ENCODE peak calls at places on chromosome 20, in seven cellular contexts. One of them, this sample, is unnamed.

GRCh38 chr20:37265152-37265551 is 3.5 kb upstream of the GHRH start:
- DNase-seq in astrocyte of the spinal cord: no peak
- DNase-seq in GM12878: no peak
- DNase-seq in spleen: no peak
- DNase-seq in endothelial cell: no peak
- DNase-seq in left ventricle myocardium inferior: no peak
- DNase-seq in right lobe of liver: no peak
- DNase-seq in this sample: peak

GRCh38 chr20:25045343-25045712 is 12.6 kb downstream of the ACSS1 start:
- DNase-seq in astrocyte of the spinal cord: no peak
- DNase-seq in GM12878: no peak
- DNase-seq in spleen: peak
- DNase-seq in endothelial cell: no peak
- DNase-seq in left ventricle myocardium inferior: no peak
- DNase-seq in right lobe of liver: peak
- DNase-seq in this sample: peak

GRCh38 chr20:36175016-36175415 is 20.5 kb downstream of the EPB41L1 start:
- DNase-seq in astrocyte of the spinal cord: no peak
- DNase-seq in GM12878: no peak
- DNase-seq in spleen: peak
- DNase-seq in endothelial cell: no peak
- DNase-seq in left ventricle myocardium inferior: no peak
- DNase-seq in right lobe of liver: no peak
- DNase-seq in this sample: no peak

GRCh38 chr20:42197599-42197998 is 579.4 kb upstream of the CHD6 start:
- DNase-seq in astrocyte of the spinal cord: no peak
- DNase-seq in GM12878: no peak
- DNase-seq in spleen: no peak
- DNase-seq in endothelial cell: no peak
- DNase-seq in left ventricle myocardium inferior: no peak
- DNase-seq in right lobe of liver: no peak
- DNase-seq in this sample: no peak

GRCh38 chr20:47019106-47019824 is 124.6 kb downstream of the EYA2 start:
- DNase-seq in astrocyte of the spinal cord: peak
- DNase-seq in GM12878: no peak
- DNase-seq in spleen: peak
- DNase-seq in endothelial cell: no peak
- DNase-seq in left ventricle myocardium inferior: no peak
- DNase-seq in right lobe of liver: no peak
- DNase-seq in this sample: no peak

GRCh38 chr20:39716796-39717341 is 754.7 kb downstream of the DHX35 start:
- DNase-seq in astrocyte of the spinal cord: no peak
- DNase-seq in GM12878: peak
- DNase-seq in spleen: no peak
- DNase-seq in endothelial cell: no peak
- DNase-seq in left ventricle myocardium inferior: no peak
- DNase-seq in right lobe of liver: no peak
- DNase-seq in this sample: no peak

GRCh38 chr20:35571566-35571965 is 29.7 kb downstream of the ERGIC3 start:
- DNase-seq in astrocyte of the spinal cord: no peak
- DNase-seq in GM12878: no peak
- DNase-seq in spleen: no peak
- DNase-seq in endothelial cell: no peak
- DNase-seq in left ventricle myocardium inferior: no peak
- DNase-seq in right lobe of liver: no peak
- DNase-seq in this sample: no peak

GRCh38 chr20:17796096-17796563 is 96.4 kb downstream of the BANF2 start:
- DNase-seq in astrocyte of the spinal cord: no peak
- DNase-seq in GM12878: no peak
- DNase-seq in spleen: no peak
- DNase-seq in endothelial cell: no peak
- DNase-seq in left ventricle myocardium inferior: peak
- DNase-seq in right lobe of liver: peak
- DNase-seq in this sample: no peak

GRCh38 chr20:46670228-46670584 is 18.9 kb upstream of the SLC13A3 start:
- DNase-seq in astrocyte of the spinal cord: no peak
- DNase-seq in GM12878: no peak
- DNase-seq in spleen: no peak
- DNase-seq in endothelial cell: no peak
- DNase-seq in left ventricle myocardium inferior: no peak
- DNase-seq in right lobe of liver: no peak
- DNase-seq in this sample: no peak

GRCh38 chr20:48284837-48285236 is 499.6 kb upstream of the SULF2 start:
- DNase-seq in astrocyte of the spinal cord: no peak
- DNase-seq in GM12878: no peak
- DNase-seq in spleen: no peak
- DNase-seq in endothelial cell: no peak
- DNase-seq in left ventricle myocardium inferior: no peak
- DNase-seq in right lobe of liver: no peak
- DNase-seq in this sample: no peak

GRCh38 chr20:9185511-9185910 is 116.6 kb downstream of the PLCB4 start:
- DNase-seq in astrocyte of the spinal cord: peak
- DNase-seq in GM12878: no peak
- DNase-seq in spleen: no peak
- DNase-seq in endothelial cell: no peak
- DNase-seq in left ventricle myocardium inferior: no peak
- DNase-seq in right lobe of liver: no peak
- DNase-seq in this sample: no peak

GRCh38 chr20:39429716-39430115 is 467.6 kb downstream of the DHX35 start:
- DNase-seq in astrocyte of the spinal cord: no peak
- DNase-seq in GM12878: no peak
- DNase-seq in spleen: no peak
- DNase-seq in endothelial cell: peak
- DNase-seq in left ventricle myocardium inferior: no peak
- DNase-seq in right lobe of liver: no peak
- DNase-seq in this sample: no peak

GRCh38 chr20:38842558-38842981 is 37.1 kb downstream of the PPP1R16B start:
- DNase-seq in astrocyte of the spinal cord: no peak
- DNase-seq in GM12878: peak
- DNase-seq in spleen: peak
- DNase-seq in endothelial cell: no peak
- DNase-seq in left ventricle myocardium inferior: no peak
- DNase-seq in right lobe of liver: no peak
- DNase-seq in this sample: no peak

GRCh38 chr20:37225146-37225545 is 36.5 kb downstream of the GHRH start:
- DNase-seq in astrocyte of the spinal cord: no peak
- DNase-seq in GM12878: no peak
- DNase-seq in spleen: no peak
- DNase-seq in endothelial cell: no peak
- DNase-seq in left ventricle myocardium inferior: no peak
- DNase-seq in right lobe of liver: no peak
- DNase-seq in this sample: no peak

GRCh38 chr20:45798935-45799642 is 7.3 kb downstream of the DNTTIP1 start:
- DNase-seq in astrocyte of the spinal cord: peak
- DNase-seq in GM12878: no peak
- DNase-seq in spleen: no peak
- DNase-seq in endothelial cell: peak
- DNase-seq in left ventricle myocardium inferior: no peak
- DNase-seq in right lobe of liver: no peak
- DNase-seq in this sample: no peak

GRCh38 chr20:40956503-40956902 is 72.1 kb upstream of the TOP1 start:
- DNase-seq in astrocyte of the spinal cord: no peak
- DNase-seq in GM12878: no peak
- DNase-seq in spleen: no peak
- DNase-seq in endothelial cell: no peak
- DNase-seq in left ventricle myocardium inferior: no peak
- DNase-seq in right lobe of liver: no peak
- DNase-seq in this sample: no peak

GRCh38 chr20:61346996-61347906 is 95.2 kb downstream of the CDH4 start:
- DNase-seq in astrocyte of the spinal cord: no peak
- DNase-seq in GM12878: no peak
- DNase-seq in spleen: peak
- DNase-seq in endothelial cell: no peak
- DNase-seq in left ventricle myocardium inferior: no peak
- DNase-seq in right lobe of liver: no peak
- DNase-seq in this sample: peak

GRCh38 chr20:41424546-41424945 is 57.9 kb upstream of the EMILIN3 start:
- DNase-seq in astrocyte of the spinal cord: no peak
- DNase-seq in GM12878: no peak
- DNase-seq in spleen: no peak
- DNase-seq in endothelial cell: no peak
- DNase-seq in left ventricle myocardium inferior: no peak
- DNase-seq in right lobe of liver: no peak
- DNase-seq in this sample: no peak

GRCh38 chr20:3173582-3174441 is 463 bp upstream of the LZTS3 start:
- DNase-seq in astrocyte of the spinal cord: peak
- DNase-seq in GM12878: no peak
- DNase-seq in spleen: peak
- DNase-seq in endothelial cell: peak
- DNase-seq in left ventricle myocardium inferior: peak
- DNase-seq in right lobe of liver: peak
- DNase-seq in this sample: peak
- TF ChIP-seq CTCF in astrocyte of the spinal cord: peak
- TF ChIP-seq CTCF in GM12878: peak
- TF ChIP-seq CTCF in spleen: peak
- TF ChIP-seq CTCF in endothelial cell: no peak
- TF ChIP-seq CTCF in left ventricle myocardium inferior: peak
- TF ChIP-seq CTCF in right lobe of liver: no peak
- TF ChIP-seq CTCF in this sample: peak

GRCh38 chr20:53595018-53595378 is 1.4 kb upstream of the ZNF217 start:
- DNase-seq in astrocyte of the spinal cord: peak
- DNase-seq in GM12878: no peak
- DNase-seq in spleen: no peak
- DNase-seq in endothelial cell: no peak
- DNase-seq in left ventricle myocardium inferior: no peak
- DNase-seq in right lobe of liver: no peak
- DNase-seq in this sample: no peak

GRCh38 chr20:53598140-53599038 is 4.8 kb upstream of the ZNF217 start:
- DNase-seq in astrocyte of the spinal cord: no peak
- DNase-seq in GM12878: no peak
- DNase-seq in spleen: no peak
- DNase-seq in endothelial cell: no peak
- DNase-seq in left ventricle myocardium inferior: no peak
- DNase-seq in right lobe of liver: no peak
- DNase-seq in this sample: no peak

GRCh38 chr20:53597521-53598120 is 4.0 kb upstream of the ZNF217 start:
- DNase-seq in astrocyte of the spinal cord: no peak
- DNase-seq in GM12878: no peak
- DNase-seq in spleen: no peak
- DNase-seq in endothelial cell: no peak
- DNase-seq in left ventricle myocardium inferior: no peak
- DNase-seq in right lobe of liver: no peak
- DNase-seq in this sample: no peak

GRCh38 chr20:53597085-53597482 is 3.4 kb upstream of the ZNF217 start:
- DNase-seq in astrocyte of the spinal cord: no peak
- DNase-seq in GM12878: no peak
- DNase-seq in spleen: no peak
- DNase-seq in endothelial cell: no peak
- DNase-seq in left ventricle myocardium inferior: no peak
- DNase-seq in right lobe of liver: no peak
- DNase-seq in this sample: no peak

DNA sequence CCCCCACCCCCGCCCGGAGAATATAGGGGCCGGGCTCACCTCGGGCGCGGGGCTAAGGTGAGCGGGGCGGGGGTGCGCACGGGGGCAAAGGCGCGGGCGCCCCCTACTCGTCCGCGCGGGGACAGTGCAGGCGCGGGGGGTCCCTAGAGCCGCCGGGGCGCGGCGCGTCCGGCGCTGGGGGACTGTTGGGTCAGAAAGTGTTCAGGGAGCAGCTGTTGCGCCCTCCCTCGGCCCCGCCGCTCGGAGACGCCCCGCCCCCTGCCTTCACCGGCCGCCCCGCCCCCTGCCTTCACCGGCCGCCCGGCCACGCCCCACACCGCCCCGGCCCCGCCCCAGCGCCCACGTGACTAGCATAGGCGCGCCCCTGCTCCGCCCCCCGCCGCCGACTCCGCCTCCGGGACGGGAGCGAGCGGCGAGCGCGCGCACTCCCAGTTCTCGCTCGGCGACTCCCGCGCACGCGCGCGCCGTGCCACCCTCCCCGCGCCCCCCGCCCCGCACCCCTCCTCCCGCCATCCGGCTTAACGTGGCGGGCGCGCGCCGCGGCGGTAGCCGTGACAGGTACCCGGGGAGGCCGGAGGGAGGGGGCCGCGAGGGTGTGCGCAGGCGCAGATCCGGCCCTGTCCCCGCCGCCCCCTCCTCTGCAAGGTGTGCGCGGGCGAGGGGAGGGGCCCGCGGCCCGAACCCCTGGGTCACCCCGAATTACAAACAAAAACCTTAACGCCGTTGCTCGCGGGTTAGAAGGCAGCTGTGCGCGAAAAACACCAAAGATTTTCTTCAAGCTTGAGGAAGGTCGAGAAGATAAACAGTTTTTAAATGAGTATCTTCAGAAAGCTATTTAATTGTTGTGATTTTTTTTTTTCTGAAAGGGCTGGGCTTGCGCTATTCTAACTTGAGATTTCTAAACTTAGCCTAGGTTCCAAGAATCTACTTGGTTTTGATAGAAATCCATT is 704 bp upstream of the ZNF217 start:
- DNase-seq in astrocyte of the spinal cord: peak
- DNase-seq in GM12878: no peak
- DNase-seq in spleen: peak
- DNase-seq in endothelial cell: peak
- DNase-seq in left ventricle myocardium inferior: peak
- DNase-seq in right lobe of liver: peak
- DNase-seq in this sample: peak
- TF ChIP-seq CTCF in astrocyte of the spinal cord: no peak
- TF ChIP-seq CTCF in GM12878: peak
- TF ChIP-seq CTCF in spleen: peak
- TF ChIP-seq CTCF in endothelial cell: peak
- TF ChIP-seq CTCF in left ventricle myocardium inferior: peak
- TF ChIP-seq CTCF in right lobe of liver: peak
- TF ChIP-seq CTCF in this sample: no peak

GRCh38 chr20:33005908-33006775 is 1.4 kb upstream of the BPIFB2 start:
- DNase-seq in astrocyte of the spinal cord: no peak
- DNase-seq in GM12878: no peak
- DNase-seq in spleen: peak
- DNase-seq in endothelial cell: no peak
- DNase-seq in left ventricle myocardium inferior: no peak
- DNase-seq in right lobe of liver: no peak
- DNase-seq in this sample: no peak

GRCh38 chr20:33004141-33004751 is at the start of gene SUN5:
- DNase-seq in astrocyte of the spinal cord: no peak
- DNase-seq in GM12878: no peak
- DNase-seq in spleen: peak
- DNase-seq in endothelial cell: no peak
- DNase-seq in left ventricle myocardium inferior: no peak
- DNase-seq in right lobe of liver: no peak
- DNase-seq in this sample: no peak

GRCh38 chr20:33006776-33007375 is 628 bp upstream of the BPIFB2 start:
- DNase-seq in astrocyte of the spinal cord: no peak
- DNase-seq in GM12878: no peak
- DNase-seq in spleen: peak
- DNase-seq in endothelial cell: no peak
- DNase-seq in left ventricle myocardium inferior: no peak
- DNase-seq in right lobe of liver: no peak
- DNase-seq in this sample: no peak

GRCh38 chr20:33007376-33008335 is at the start of gene BPIFB2:
- DNase-seq in astrocyte of the spinal cord: no peak
- DNase-seq in GM12878: no peak
- DNase-seq in spleen: peak
- DNase-seq in endothelial cell: no peak
- DNase-seq in left ventricle myocardium inferior: no peak
- DNase-seq in right lobe of liver: peak
- DNase-seq in this sample: no peak

GRCh38 chr20:33005132-33005566 is 916 bp upstream of the SUN5 start:
- DNase-seq in astrocyte of the spinal cord: peak
- DNase-seq in GM12878: no peak
- DNase-seq in spleen: no peak
- DNase-seq in endothelial cell: no peak
- DNase-seq in left ventricle myocardium inferior: no peak
- DNase-seq in right lobe of liver: no peak
- DNase-seq in this sample: no peak
- TF ChIP-seq CTCF in astrocyte of the spinal cord: peak
- TF ChIP-seq CTCF in GM12878: peak
- TF ChIP-seq CTCF in spleen: peak
- TF ChIP-seq CTCF in endothelial cell: peak
- TF ChIP-seq CTCF in left ventricle myocardium inferior: peak
- TF ChIP-seq CTCF in right lobe of liver: peak
- TF ChIP-seq CTCF in this sample: peak

GRCh38 chr20:4569882-4570281 is 151.8 kb upstream of the PRND start:
- DNase-seq in astrocyte of the spinal cord: no peak
- DNase-seq in GM12878: no peak
- DNase-seq in spleen: no peak
- DNase-seq in endothelial cell: no peak
- DNase-seq in left ventricle myocardium inferior: no peak
- DNase-seq in right lobe of liver: no peak
- DNase-seq in this sample: no peak
- TF ChIP-seq CTCF in astrocyte of the spinal cord: no peak
- TF ChIP-seq CTCF in GM12878: no peak
- TF ChIP-seq CTCF in spleen: no peak
- TF ChIP-seq CTCF in endothelial cell: no peak
- TF ChIP-seq CTCF in left ventricle myocardium inferior: no peak
- TF ChIP-seq CTCF in right lobe of liver: no peak
- TF ChIP-seq CTCF in this sample: no peak